ENCODE peak calls at places on chromosomes 16 and 17, in six cellular contexts. Z is aorta, R is SHP77 treated with DMSO at 0.1 percent for 48 hours, Q is left colon, X is HCEC 1CT, O is lung. W is an unnamed sample.

GRCh38 chr16:72419638-72420037 is 247.7 kb upstream of the PMFBP1 start:
- DNase-seq in O (no peak), X (no peak), Z (no peak), Q (no peak), R (no peak), W (no peak)

GRCh38 chr16:12613131-12613991 is 190.3 kb downstream of the CPPED1 start:
- DNase-seq in R (no peak), Q (no peak), X (peak), Z (no peak), O (no peak), W (peak)

GRCh38 chr17:34242553-34242952 is 12.5 kb upstream of the CCL2 start:
- DNase-seq in O (no peak), R (no peak), X (no peak), Z (no peak), Q (no peak), W (no peak)

GRCh38 chr16:11303405-11304138 is 22.4 kb upstream of the PRM1 start:
- DNase-seq in X (no peak), R (peak), O (peak), Z (no peak), Q (no peak), W (no peak)

GRCh38 chr16:49431591-49432290 is 58.1 kb downstream of the C16orf78 start:
- DNase-seq in R (no peak), Z (peak), O (no peak), X (no peak), Q (no peak), W (peak)

GRCh38 chr16:58563775-58564174 is 48.5 kb downstream of the SETD6 start:
- DNase-seq in X (no peak), O (no peak), R (no peak), Q (no peak), Z (no peak), W (no peak)

GRCh38 chr16:27228621-27229501 is 25.5 kb downstream of the KDM8 start:
- DNase-seq in R (peak), Z (peak), O (no peak), X (no peak), Q (peak), W (no peak)

GRCh38 chr17:58487589-58488427 is at the start of gene HSF5:
- DNase-seq in Z (peak), X (no peak), O (no peak), Q (no peak), R (no peak), W (peak)

GRCh38 chr16:51327001-51327400 is 175.9 kb upstream of the SALL1 start:
- DNase-seq in Q (no peak), O (no peak), Z (no peak), X (peak), R (no peak), W (no peak)

W was measured in endodermal cell.